ENCODE peak calls at places on chromosomes 6 and 20, in four cellular contexts. One of them, this sample, is unnamed.

GRCh38 chr6:46940433-46941226 is 18.9 kb upstream of the ADGRF5 start:
- DNase-seq in GM12878: no peak
- DNase-seq in K562: no peak
- DNase-seq in HepG2: no peak
- DNase-seq in this sample: no peak

GRCh38 chr20:4135385-4136077 is 120.2 kb upstream of the RNF24 start:
- DNase-seq in K562: peak; percentile 55
- DNase-seq in GM12878: no peak
- DNase-seq in HepG2: peak; percentile 99
- DNase-seq in this sample: no peak

GRCh38 chr6:40293824-40294188 is 293.4 kb downstream of the LRFN2 start:
- DNase-seq in HepG2: no peak
- DNase-seq in GM12878: no peak
- DNase-seq in K562: no peak
- DNase-seq in this sample: peak; percentile 31

GRCh38 chr6:14518515-14519217 is 401.1 kb downstream of the CD83 start:
- DNase-seq in K562: no peak
- DNase-seq in HepG2: no peak
- DNase-seq in GM12878: no peak
- DNase-seq in this sample: no peak

GRCh38 chr20:14644698-14645097 is 307.3 kb upstream of the FLRT3 start:
- DNase-seq in HepG2: no peak
- DNase-seq in GM12878: no peak
- DNase-seq in K562: no peak
- DNase-seq in this sample: no peak

GRCh38 chr6:125985522-125985921 is 818 bp upstream of the TRMT11 start:
- DNase-seq in HepG2: peak; percentile 21
- DNase-seq in GM12878: no peak
- DNase-seq in K562: no peak
- DNase-seq in this sample: no peak

GRCh38 chr6:562052-562676 is 94.7 kb downstream of the HUS1B start:
- DNase-seq in HepG2: no peak
- DNase-seq in K562: no peak
- DNase-seq in GM12878: no peak
- DNase-seq in this sample: no peak

GRCh38 chr20:57473246-57474042 is 51.5 kb downstream of the CTCFL start:
- DNase-seq in GM12878: peak; percentile 68
- DNase-seq in K562: no peak
- DNase-seq in HepG2: no peak
- DNase-seq in this sample: peak; percentile 36

GRCh38 chr6:47698342-47698787 is at the start of gene ADGRF4:
- DNase-seq in HepG2: no peak
- DNase-seq in GM12878: no peak
- DNase-seq in K562: no peak
- DNase-seq in this sample: peak; percentile 17

GRCh38 chr6:74872754-74873446 is 333.0 kb downstream of the COL12A1 start:
- DNase-seq in GM12878: no peak
- DNase-seq in HepG2: no peak
- DNase-seq in K562: no peak
- DNase-seq in this sample: no peak

GRCh38 chr6:7522873-7523272 is 18.6 kb upstream of the DSP start:
- DNase-seq in GM12878: no peak
- DNase-seq in K562: no peak
- DNase-seq in HepG2: no peak
- DNase-seq in this sample: no peak

GRCh38 chr6:152050451-152051195 is 243.1 kb downstream of the ESR1 start:
- DNase-seq in K562: no peak
- DNase-seq in HepG2: no peak
- DNase-seq in GM12878: no peak
- DNase-seq in this sample: no peak

GRCh38 chr6:128803911-128804310 is 79.0 kb upstream of the LAMA2 start:
- DNase-seq in K562: no peak
- DNase-seq in HepG2: no peak
- DNase-seq in GM12878: no peak
- DNase-seq in this sample: no peak

GRCh38 chr20:46009847-46010246 is 1.1 kb downstream of the MMP9 start:
- DNase-seq in HepG2: no peak
- DNase-seq in GM12878: no peak
- DNase-seq in K562: no peak
- DNase-seq in this sample: no peak

GRCh38 chr20:58511364-58511763 is 3.8 kb downstream of the APCDD1L start:
- DNase-seq in HepG2: no peak
- DNase-seq in GM12878: no peak
- DNase-seq in K562: no peak
- DNase-seq in this sample: no peak

GRCh38 chr6:40788661-40789111 is 201.5 kb upstream of the LRFN2 start:
- DNase-seq in GM12878: no peak
- DNase-seq in HepG2: no peak
- DNase-seq in K562: no peak
- DNase-seq in this sample: no peak

GRCh38 chr20:24004470-24004869 is 15.9 kb upstream of the GGTLC1 start:
- DNase-seq in HepG2: no peak
- DNase-seq in K562: no peak
- DNase-seq in GM12878: no peak
- DNase-seq in this sample: peak; percentile 11

GRCh38 chr20:50215101-50215500 is 24.5 kb downstream of the CEBPB start:
- DNase-seq in HepG2: no peak
- DNase-seq in K562: no peak
- DNase-seq in GM12878: no peak
- DNase-seq in this sample: no peak

GRCh38 chr6:12047304-12047703 is 35.2 kb downstream of the HIVEP1 start:
- DNase-seq in HepG2: no peak
- DNase-seq in K562: no peak
- DNase-seq in GM12878: no peak
- DNase-seq in this sample: no peak

GRCh38 chr6:13565921-13566320 is 8.5 kb upstream of the SIRT5 start:
- DNase-seq in HepG2: no peak
- DNase-seq in K562: no peak
- DNase-seq in GM12878: no peak
- DNase-seq in this sample: no peak

GRCh38 chr20:12051206-12052163 is 133.8 kb downstream of the BTBD3 start:
- DNase-seq in K562: no peak
- DNase-seq in GM12878: no peak
- DNase-seq in HepG2: no peak
- DNase-seq in this sample: no peak

GRCh38 chr6:66900081-66900770 is 1193.2 kb upstream of the EYS start:
- DNase-seq in HepG2: no peak
- DNase-seq in GM12878: no peak
- DNase-seq in K562: no peak
- DNase-seq in this sample: no peak
- TF ChIP-seq JUNB in HepG2: no peak
- TF ChIP-seq JUNB in GM12878: no peak
- TF ChIP-seq JUNB in K562: no peak
- TF ChIP-seq JUNB in this sample: no peak

DNA sequence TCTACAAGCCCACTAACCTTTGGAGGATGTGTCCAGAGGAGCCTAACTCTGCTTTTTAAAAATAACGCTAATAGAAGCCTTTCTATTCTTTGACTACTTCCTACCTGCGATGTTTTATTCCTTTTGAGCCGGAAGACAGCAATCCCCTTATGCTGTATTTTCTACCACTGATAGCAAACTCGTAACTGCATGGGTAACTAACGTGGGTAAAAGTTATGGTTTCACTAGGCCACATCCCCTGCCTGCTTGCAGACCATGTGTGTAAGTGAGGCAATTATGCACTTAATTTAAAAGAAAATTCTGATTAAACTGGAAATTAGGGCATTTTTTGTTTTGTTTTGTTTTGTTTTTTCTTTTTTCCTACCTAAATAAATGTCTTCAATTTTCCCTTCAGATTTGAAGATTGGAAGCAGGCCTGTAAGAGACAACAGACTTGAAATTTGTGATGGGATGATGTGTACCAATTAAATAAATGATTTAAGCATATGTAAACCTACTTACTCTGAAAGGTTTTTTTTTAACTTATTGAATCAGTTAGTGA is 933 bp downstream of the UFL1 start:
- DNase-seq in GM12878: no peak
- DNase-seq in HepG2: peak; percentile 22
- DNase-seq in K562: no peak
- DNase-seq in this sample: no peak
- TF ChIP-seq POLR2AphosphoS5 in GM12878: no peak
- TF ChIP-seq POLR2AphosphoS5 in HepG2: no peak
- TF ChIP-seq POLR2AphosphoS5 in K562: no peak
- TF ChIP-seq POLR2AphosphoS5 in this sample: no peak

GRCh38 chr6:104095661-104096416 is 763.9 kb downstream of the HACE1 start:
- DNase-seq in K562: no peak
- DNase-seq in GM12878: no peak
- DNase-seq in HepG2: no peak
- DNase-seq in this sample: no peak
- TF ChIP-seq REST in K562: no peak
- TF ChIP-seq REST in GM12878: no peak
- TF ChIP-seq REST in HepG2: no peak
- TF ChIP-seq REST in this sample: no peak

DNA sequence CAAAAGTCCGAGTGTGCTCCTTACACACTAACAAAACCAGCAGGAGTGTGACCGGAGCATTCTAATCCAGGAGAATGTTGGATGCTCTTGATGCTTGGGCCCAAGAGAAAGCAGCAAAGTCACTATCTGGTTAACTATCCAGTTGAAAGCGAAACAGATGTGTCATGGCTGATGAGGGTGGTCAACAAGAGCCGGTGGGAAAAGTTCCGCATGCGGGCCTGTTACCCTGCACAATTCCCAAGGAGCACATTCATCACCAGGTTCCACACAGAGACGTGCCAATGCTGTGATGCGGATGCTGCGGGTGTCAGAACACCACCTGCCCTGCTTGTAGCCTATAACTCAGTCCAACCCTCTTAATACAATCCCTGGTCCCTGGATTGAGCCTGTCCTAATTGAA is 38.7 kb downstream of the IL20RA start:
- DNase-seq in K562: no peak
- DNase-seq in HepG2: no peak
- DNase-seq in GM12878: no peak
- DNase-seq in this sample: no peak
- TF ChIP-seq JUNB in K562: no peak
- TF ChIP-seq JUNB in HepG2: no peak
- TF ChIP-seq JUNB in GM12878: no peak
- TF ChIP-seq JUNB in this sample: no peak

GRCh38 chr6:65064844-65065243 is 642.2 kb downstream of the EYS start:
- DNase-seq in GM12878: no peak
- DNase-seq in HepG2: no peak
- DNase-seq in K562: no peak
- DNase-seq in this sample: no peak
- TF ChIP-seq POLR2AphosphoS5 in GM12878: no peak
- TF ChIP-seq POLR2AphosphoS5 in HepG2: no peak
- TF ChIP-seq POLR2AphosphoS5 in K562: no peak
- TF ChIP-seq POLR2AphosphoS5 in this sample: no peak

GRCh38 chr6:136289327-136289578 is 393 bp downstream of the BCLAF1 start:
- DNase-seq in K562: peak; percentile 85
- DNase-seq in HepG2: peak; percentile 90
- DNase-seq in GM12878: peak; percentile 68
- DNase-seq in this sample: peak; percentile 95

GRCh38 chr6:136290406-136291010 is 862 bp upstream of the BCLAF1 start:
- DNase-seq in GM12878: peak; percentile 44
- DNase-seq in K562: peak; percentile 35
- DNase-seq in HepG2: peak; percentile 80
- DNase-seq in this sample: peak; percentile 70

GRCh38 chr6:136294621-136295020 is 5.0 kb upstream of the BCLAF1 start:
- DNase-seq in K562: no peak
- DNase-seq in GM12878: no peak
- DNase-seq in HepG2: no peak
- DNase-seq in this sample: no peak

GRCh38 chr6:136288566-136289326 is 900 bp downstream of the BCLAF1 start:
- DNase-seq in GM12878: peak; percentile 25
- DNase-seq in HepG2: peak; percentile 89
- DNase-seq in K562: peak; percentile 64
- DNase-seq in this sample: peak; percentile 94

DNA sequence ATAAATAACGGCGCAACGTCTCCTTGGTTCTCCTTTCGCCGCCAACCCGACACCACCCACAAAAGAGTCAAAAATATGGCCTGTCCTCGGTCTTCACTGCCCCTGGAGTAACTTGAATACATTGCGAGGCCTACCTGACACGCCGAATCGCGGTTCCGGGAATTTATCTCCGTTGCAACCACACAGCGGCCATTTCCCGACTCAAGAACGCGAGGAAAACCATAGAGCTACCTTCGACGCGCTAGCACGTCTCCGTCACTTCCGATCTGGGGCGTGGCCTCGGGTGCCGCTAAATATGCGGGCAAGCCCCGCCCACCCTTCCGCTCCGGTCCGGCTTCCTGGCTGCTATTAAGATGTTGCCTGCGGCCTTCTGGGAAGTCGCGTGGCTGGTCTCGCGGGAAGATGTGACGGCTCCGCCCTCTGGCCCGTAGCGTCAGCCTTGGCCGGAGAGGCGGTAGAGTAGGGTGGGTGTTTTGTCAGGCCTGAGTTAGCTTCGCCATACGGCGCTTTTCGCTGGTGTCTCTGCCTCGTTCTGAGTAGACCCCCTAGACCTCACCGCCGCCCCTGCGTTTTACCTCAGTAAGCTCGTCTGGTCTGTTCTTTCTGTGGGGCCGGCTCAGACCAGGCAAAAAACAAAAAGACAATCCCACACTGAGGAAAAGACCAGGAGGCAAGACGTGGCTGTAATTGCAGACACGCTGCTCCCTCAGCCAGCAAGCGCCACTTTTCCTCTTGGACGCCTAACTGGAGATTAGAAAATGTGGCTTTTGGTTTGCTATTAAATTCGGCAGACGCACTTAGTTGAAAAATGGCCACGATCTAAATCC is at the start of gene BCLAF1:
- DNase-seq in GM12878: peak; percentile 98
- DNase-seq in HepG2: peak; percentile 99
- DNase-seq in K562: peak; percentile 96
- DNase-seq in this sample: peak; percentile 99
- TF ChIP-seq REST in GM12878: no peak
- TF ChIP-seq REST in HepG2: peak; percentile 57
- TF ChIP-seq REST in K562: peak; percentile 42
- TF ChIP-seq REST in this sample: no peak

GRCh38 chr6:158622545-158623190 is 21.9 kb downstream of the DYNLT1 start:
- DNase-seq in K562: no peak
- DNase-seq in HepG2: no peak
- DNase-seq in GM12878: no peak
- DNase-seq in this sample: no peak
- TF ChIP-seq JUNB in K562: no peak
- TF ChIP-seq JUNB in HepG2: no peak
- TF ChIP-seq JUNB in GM12878: no peak
- TF ChIP-seq JUNB in this sample: no peak